ENCODE peak calls at places on chromosome 1, in ten cellular contexts. G is endothelial cell of umbilical vein; F is progenitor cell of endocrine pancreas; S is astrocyte; E is stimulated activated CD4-positive, alpha-beta T cell treated with anti-CD3 and anti-CD28 coated beads, Interleukin-12 subunit alpha, Interleukin-12 subunit beta, amount 100 ng/mL, for 48 hours; Y is M059J; P is cardiac muscle cell; T is amniotic stem cell; Z is CD8-positive, alpha-beta T cell; J is NCI-H1105. Q is an unnamed sample.

GRCh38 chr1:43766818-43767525 is 59.6 kb downstream of the ST3GAL3 start:
- DNase-seq in Z (no peak), T (no peak), F (no peak), E (no peak), S (peak), J (no peak), P (no peak), G (no peak), Y (no peak), Q (no peak)

GRCh38 chr1:229717774-229718173 is 91.7 kb downstream of the URB2 start:
- DNase-seq in J (no peak), Z (no peak), G (no peak), S (no peak), T (no peak), E (no peak), Y (peak), P (no peak), F (no peak), Q (no peak)

GRCh38 chr1:215083408-215083961 is 948 bp downstream of the KCNK2 start:
- DNase-seq in Y (peak), Z (no peak), E (no peak), J (peak), S (peak), F (peak), G (peak), P (peak), T (no peak), Q (peak)

GRCh38 chr1:202692959-202693555 is 17.2 kb downstream of the SYT2 start:
- DNase-seq in J (no peak), Y (peak), F (peak), Z (peak), S (peak), T (peak), P (peak), E (peak), G (peak), Q (peak)

GRCh38 chr1:52955129-52955970 is 28.3 kb downstream of the SCP2 start:
- DNase-seq in T (peak), G (peak), S (peak), J (no peak), Y (peak), F (no peak), Z (no peak), P (peak), E (no peak), Q (no peak)

GRCh38 chr1:156080598-156081173 is 1.6 kb downstream of the MEX3A start:
- DNase-seq in P (no peak), S (no peak), J (no peak), E (no peak), F (no peak), Z (no peak), G (no peak), Y (no peak), T (no peak), Q (no peak)

GRCh38 chr1:21818661-21819060 is 6.6 kb downstream of the LDLRAD2 start:
- DNase-seq in Y (no peak), F (no peak), P (peak), G (no peak), Z (no peak), J (no peak), E (peak), T (no peak), S (no peak), Q (peak)

GRCh38 chr1:160834945-160835565 is 27.6 kb downstream of the CD244 start:
- DNase-seq in Y (peak), F (no peak), Z (no peak), S (peak), E (no peak), J (peak), G (peak), T (no peak), P (peak), Q (peak)

GRCh38 chr1:23799570-23800395 is 771 bp downstream of the GALE start:
- DNase-seq in P (peak), T (no peak), Y (peak), E (no peak), G (peak), J (no peak), Z (peak), S (peak), F (no peak), Q (no peak)

GRCh38 chr1:228141871-228142615 is 2.0 kb downstream of the GUK1 start:
- DNase-seq in F (no peak), J (no peak), P (no peak), Z (peak), G (peak), T (no peak), Y (peak), E (no peak), S (peak), Q (no peak)